ENCODE peak calls at places on chromosome 16, in eight cellular contexts. One of them, this sample, is unnamed.

GRCh38 chr16:1184156-1184868 is 31.4 kb downstream of the CACNA1H start:
- DNase-seq in HTR-8/SVneo: no peak
- DNase-seq in left cardiac atrium: no peak
- DNase-seq in lung microvascular endothelial cell: no peak
- DNase-seq in stimulated activated CD4-positive, alpha-beta T cell treated with anti-CD3 and anti-CD28 coated beads, Interleukin-2, amount 100 ng/mL, for 48 hours: no peak
- DNase-seq in HCEC 1CT: no peak
- DNase-seq in EH: no peak
- DNase-seq in sciatic nerve: no peak
- DNase-seq in this sample: no peak

GRCh38 chr16:87463722-87464690 is 28.8 kb downstream of the ZCCHC14 start:
- DNase-seq in HTR-8/SVneo: peak; percentile 29
- DNase-seq in left cardiac atrium: peak; percentile 58
- DNase-seq in lung microvascular endothelial cell: peak; percentile 94
- DNase-seq in stimulated activated CD4-positive, alpha-beta T cell treated with anti-CD3 and anti-CD28 coated beads, Interleukin-2, amount 100 ng/mL, for 48 hours: no peak
- DNase-seq in HCEC 1CT: peak; percentile 70
- DNase-seq in EH: peak; percentile 85
- DNase-seq in sciatic nerve: peak; percentile 61
- DNase-seq in this sample: peak; percentile 65

GRCh38 chr16:78851266-78851665 is 749.3 kb downstream of the MAF start:
- DNase-seq in HTR-8/SVneo: no peak
- DNase-seq in left cardiac atrium: no peak
- DNase-seq in lung microvascular endothelial cell: no peak
- DNase-seq in stimulated activated CD4-positive, alpha-beta T cell treated with anti-CD3 and anti-CD28 coated beads, Interleukin-2, amount 100 ng/mL, for 48 hours: no peak
- DNase-seq in HCEC 1CT: no peak
- DNase-seq in EH: no peak
- DNase-seq in sciatic nerve: no peak
- DNase-seq in this sample: no peak

GRCh38 chr16:64152010-64152767 is 969.7 kb downstream of the CDH11 start:
- DNase-seq in HTR-8/SVneo: no peak
- DNase-seq in left cardiac atrium: no peak
- DNase-seq in lung microvascular endothelial cell: no peak
- DNase-seq in stimulated activated CD4-positive, alpha-beta T cell treated with anti-CD3 and anti-CD28 coated beads, Interleukin-2, amount 100 ng/mL, for 48 hours: no peak
- DNase-seq in HCEC 1CT: peak; percentile 34
- DNase-seq in EH: peak; percentile 72
- DNase-seq in sciatic nerve: no peak
- DNase-seq in this sample: no peak

GRCh38 chr16:81003610-81004460 is 2.9 kb downstream of the CMC2 start:
- DNase-seq in HTR-8/SVneo: no peak
- DNase-seq in left cardiac atrium: no peak
- DNase-seq in lung microvascular endothelial cell: peak; percentile 25
- DNase-seq in stimulated activated CD4-positive, alpha-beta T cell treated with anti-CD3 and anti-CD28 coated beads, Interleukin-2, amount 100 ng/mL, for 48 hours: no peak
- DNase-seq in HCEC 1CT: peak; percentile 49
- DNase-seq in EH: peak; percentile 37
- DNase-seq in sciatic nerve: no peak
- DNase-seq in this sample: no peak

GRCh38 chr16:46947900-46948547 is 25.4 kb downstream of the DNAJA2 start:
- DNase-seq in HTR-8/SVneo: peak; percentile 32
- DNase-seq in left cardiac atrium: no peak
- DNase-seq in lung microvascular endothelial cell: peak; percentile 54
- DNase-seq in stimulated activated CD4-positive, alpha-beta T cell treated with anti-CD3 and anti-CD28 coated beads, Interleukin-2, amount 100 ng/mL, for 48 hours: peak; percentile 18
- DNase-seq in HCEC 1CT: peak; percentile 35
- DNase-seq in EH: peak; percentile 52
- DNase-seq in sciatic nerve: peak; percentile 19
- DNase-seq in this sample: peak; percentile 66

GRCh38 chr16:85570735-85571562 is 42.2 kb upstream of the GSE1 start:
- DNase-seq in HTR-8/SVneo: no peak
- DNase-seq in left cardiac atrium: peak; percentile 56
- DNase-seq in lung microvascular endothelial cell: no peak
- DNase-seq in stimulated activated CD4-positive, alpha-beta T cell treated with anti-CD3 and anti-CD28 coated beads, Interleukin-2, amount 100 ng/mL, for 48 hours: no peak
- DNase-seq in HCEC 1CT: no peak
- DNase-seq in EH: no peak
- DNase-seq in sciatic nerve: no peak
- DNase-seq in this sample: no peak

GRCh38 chr16:68469728-68470460 is 21.6 kb upstream of the SMPD3 start:
- DNase-seq in HTR-8/SVneo: no peak
- DNase-seq in left cardiac atrium: no peak
- DNase-seq in lung microvascular endothelial cell: peak; percentile 12
- DNase-seq in stimulated activated CD4-positive, alpha-beta T cell treated with anti-CD3 and anti-CD28 coated beads, Interleukin-2, amount 100 ng/mL, for 48 hours: peak; percentile 7
- DNase-seq in HCEC 1CT: no peak
- DNase-seq in EH: no peak
- DNase-seq in sciatic nerve: no peak
- DNase-seq in this sample: no peak

GRCh38 chr16:10265770-10266615 is 83.8 kb upstream of the GRIN2A start:
- DNase-seq in HTR-8/SVneo: no peak
- DNase-seq in left cardiac atrium: no peak
- DNase-seq in lung microvascular endothelial cell: no peak
- DNase-seq in stimulated activated CD4-positive, alpha-beta T cell treated with anti-CD3 and anti-CD28 coated beads, Interleukin-2, amount 100 ng/mL, for 48 hours: no peak
- DNase-seq in HCEC 1CT: no peak
- DNase-seq in EH: no peak
- DNase-seq in sciatic nerve: peak; percentile 9
- DNase-seq in this sample: no peak

GRCh38 chr16:85010931-85011845 is at the start of gene ZDHHC7:
- DNase-seq in HTR-8/SVneo: peak; percentile 87
- DNase-seq in left cardiac atrium: peak; percentile 93
- DNase-seq in lung microvascular endothelial cell: peak; percentile 90
- DNase-seq in stimulated activated CD4-positive, alpha-beta T cell treated with anti-CD3 and anti-CD28 coated beads, Interleukin-2, amount 100 ng/mL, for 48 hours: peak; percentile 86
- DNase-seq in HCEC 1CT: peak; percentile 88
- DNase-seq in EH: peak; percentile 86
- DNase-seq in sciatic nerve: peak; percentile 94
- DNase-seq in this sample: peak; percentile 95

GRCh38 chr16:35391328-35391727 is 1931.9 kb downstream of the TP53TG3F start:
- DNase-seq in HTR-8/SVneo: no peak
- DNase-seq in left cardiac atrium: peak; percentile 43
- DNase-seq in lung microvascular endothelial cell: peak; percentile 36
- DNase-seq in stimulated activated CD4-positive, alpha-beta T cell treated with anti-CD3 and anti-CD28 coated beads, Interleukin-2, amount 100 ng/mL, for 48 hours: peak; percentile 29
- DNase-seq in HCEC 1CT: no peak
- DNase-seq in EH: peak; percentile 9
- DNase-seq in sciatic nerve: no peak
- DNase-seq in this sample: peak; percentile 26

This sample was measured in astrocyte of the hippocampus.